ENCODE peak calls at places on chromosome 17, in five cellular contexts. G is colonic mucosa, A is mammary epithelial cell, X is K562, R is neural progenitor cell. U is an unnamed sample.

GRCh38 chr17:75683467-75684041 is 16.4 kb downstream of the SAP30BP start:
- DNase-seq in R (no peak), G (no peak), X (no peak), A (peak), U (no peak)

GRCh38 chr17:33370384-33370783 is 77.3 kb upstream of the ASIC2 start:
- DNase-seq in R (no peak), X (no peak), G (no peak), A (no peak), U (no peak)

GRCh38 chr17:78924481-78925151 is 571 bp downstream of the TIMP2 start:
- DNase-seq in G (peak), A (no peak), X (no peak), R (peak), U (peak)

GRCh38 chr17:32794533-32795246 is 82.2 kb downstream of the MYO1D start:
- DNase-seq in R (no peak), G (peak), X (peak), A (no peak), U (no peak)

GRCh38 chr17:3447625-3448024 is 14.0 kb upstream of the OR1E2 start:
- DNase-seq in G (no peak), R (peak), A (peak), X (peak), U (no peak)

GRCh38 chr17:29089601-29090044 is 46.7 kb downstream of the PIPOX start:
- DNase-seq in R (no peak), G (no peak), A (no peak), X (no peak), U (no peak)

GRCh38 chr17:53217311-53217710 is 605.4 kb upstream of the KIF2B start:
- DNase-seq in A (no peak), R (no peak), G (no peak), X (no peak), U (no peak)

GRCh38 chr17:31275126-31275525 is 21.9 kb downstream of the OMG start:
- DNase-seq in G (no peak), X (no peak), R (no peak), A (no peak), U (no peak)

GRCh38 chr17:70095455-70095854 is 20.4 kb downstream of the KCNJ16 start:
- DNase-seq in X (no peak), R (no peak), A (no peak), G (no peak), U (no peak)

GRCh38 chr17:80981929-80982425 is 9.7 kb upstream of the CHMP6 start:
- DNase-seq in X (no peak), R (no peak), G (no peak), A (no peak), U (no peak)

GRCh38 chr17:49235896-49236295 is 5.3 kb upstream of the PHOSPHO1 start:
- DNase-seq in R (no peak), A (no peak), X (no peak), G (no peak), U (no peak)

GRCh38 chr17:55157165-55157564 is 107.6 kb upstream of the HLF start:
- DNase-seq in X (no peak), A (peak), R (no peak), G (no peak), U (no peak)

GRCh38 chr17:28042657-28042720 is at the start of gene NLK:
- DNase-seq in X (no peak), A (no peak), G (no peak), R (no peak), U (no peak)

GRCh38 chr17:6465206-6466003 is 21.1 kb downstream of the PIMREG start:
- DNase-seq in R (no peak), G (no peak), A (no peak), X (no peak), U (no peak)

GRCh38 chr17:45345554-45346254 is 28.9 kb upstream of the MAP3K14 start:
- DNase-seq in R (no peak), G (no peak), X (peak), A (no peak), U (no peak)

GRCh38 chr17:44159519-44160210 is 10.8 kb upstream of the ASB16 start:
- DNase-seq in A (no peak), G (no peak), R (no peak), X (peak), U (no peak)

GRCh38 chr17:6145946-6146345 is 75.8 kb downstream of the WSCD1 start:
- DNase-seq in R (no peak), G (no peak), A (no peak), X (no peak), U (no peak)

GRCh38 chr17:48048321-48049140 is at the start of gene NFE2L1:
- DNase-seq in X (peak), R (no peak), G (peak), A (peak), U (peak)

GRCh38 chr17:48053758-48054237 is 5.6 kb downstream of the NFE2L1 start:
- DNase-seq in X (no peak), G (no peak), R (peak), A (no peak), U (no peak)

GRCh38 chr17:48052956-48053757 is 5.0 kb downstream of the NFE2L1 start:
- DNase-seq in X (no peak), G (peak), A (no peak), R (no peak), U (no peak)

GRCh38 chr17:48051706-48052486 is 3.7 kb downstream of the NFE2L1 start:
- DNase-seq in A (peak), G (peak), R (peak), X (no peak), U (no peak)

DNA sequence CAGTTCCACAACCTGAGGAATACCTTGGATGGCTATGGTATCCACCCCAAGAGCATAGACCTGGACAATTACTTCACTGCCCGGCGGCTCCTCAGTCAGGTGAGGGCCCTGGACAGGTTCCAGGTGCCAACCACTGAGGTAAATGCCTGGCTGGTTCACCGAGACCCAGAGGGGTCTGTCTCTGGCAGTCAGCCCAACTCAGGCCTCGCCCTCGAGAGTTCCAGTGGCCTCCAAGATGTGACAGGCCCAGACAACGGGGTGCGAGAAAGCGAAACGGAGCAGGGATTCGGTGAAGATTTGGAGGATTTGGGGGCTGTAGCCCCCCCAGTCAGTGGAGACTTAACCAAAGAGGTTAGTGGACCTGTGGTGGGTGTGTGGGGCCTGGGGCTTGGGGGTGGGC is 3.1 kb downstream of the NFE2L1 start:
- DNase-seq in R (no peak), X (no peak), G (no peak), A (peak), U (no peak)
- H3K9ac ChIP-seq in R (peak), X (peak), G (peak), A (peak), U (no peak)

DNA sequence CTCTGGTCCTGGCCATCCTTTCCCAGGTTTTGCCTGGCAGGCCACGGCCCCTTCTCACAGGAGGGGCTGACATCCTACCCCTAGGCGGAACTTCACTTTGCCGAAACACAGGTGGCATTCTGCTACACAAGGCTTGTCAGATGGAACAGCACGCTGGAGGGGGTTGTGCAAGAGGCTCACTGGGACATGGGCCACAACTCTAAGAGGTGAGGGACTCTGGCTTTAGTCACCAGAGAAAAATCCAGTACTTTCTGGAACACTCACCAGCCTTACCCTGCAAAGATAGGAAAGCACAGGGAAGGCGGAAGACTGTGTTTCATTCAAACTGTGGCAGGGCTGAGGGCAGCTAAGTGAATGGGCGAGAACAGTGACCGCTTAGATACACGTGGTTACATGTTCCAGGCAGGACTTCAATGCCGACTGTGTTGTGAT is 18.3 kb downstream of the CDC42EP4 start:
- DNase-seq in X (no peak), G (no peak), R (no peak), A (peak), U (no peak)
- H3K9ac ChIP-seq in X (no peak), G (no peak), R (no peak), A (no peak), U (no peak)

GRCh38 chr17:74546586-74546985 is 671 bp upstream of the CD300C start:
- DNase-seq in G (no peak), A (no peak), R (no peak), X (no peak), U (no peak)

GRCh38 chr17:74543406-74543805 is 2.5 kb downstream of the CD300C start:
- DNase-seq in A (no peak), X (no peak), G (no peak), R (no peak), U (no peak)

GRCh38 chr17:74543891-74544760 is 1.8 kb downstream of the CD300C start:
- DNase-seq in R (no peak), X (no peak), A (no peak), G (no peak), U (no peak)

GRCh38 chr17:74545456-74546230 is at the start of gene CD300C:
- DNase-seq in A (no peak), X (no peak), R (no peak), G (peak), U (no peak)

DNA sequence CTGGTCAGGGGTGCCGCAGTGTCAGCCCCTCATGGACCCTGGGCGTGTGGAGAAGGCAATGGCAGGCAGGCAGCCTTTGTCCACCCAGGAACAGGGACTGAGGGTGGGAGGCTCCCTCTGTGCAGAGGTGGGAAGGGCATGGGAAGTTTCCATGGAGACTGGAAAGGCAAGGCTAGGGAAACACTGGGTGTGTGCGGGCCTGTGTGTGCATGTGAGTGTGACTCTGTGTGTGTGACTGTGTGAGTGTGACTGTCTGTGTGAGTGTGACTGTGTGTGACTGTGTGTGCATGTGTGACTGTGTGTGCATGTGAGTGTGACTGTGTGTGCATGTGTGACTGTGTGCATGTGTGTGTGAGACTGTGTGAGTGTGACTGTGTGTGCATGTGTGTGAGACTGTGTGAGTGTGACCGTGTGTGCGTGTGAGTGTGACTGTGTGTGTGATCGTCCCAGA is 899 bp downstream of the CD300C start:
- DNase-seq in G (no peak), X (no peak), A (no peak), R (no peak), U (no peak)
- H3K9ac ChIP-seq in G (no peak), X (no peak), A (no peak), R (no peak), U (no peak)

GRCh38 chr17:51425793-51426192 is 165.4 kb downstream of the UTP18 start:
- DNase-seq in G (no peak), R (no peak), A (no peak), X (no peak), U (no peak)
- H3K9ac ChIP-seq in G (no peak), R (no peak), A (no peak), X (no peak), U (no peak)

GRCh38 chr17:63095879-63096278 is 129.8 kb downstream of the TANC2 start:
- DNase-seq in X (no peak), A (no peak), R (no peak), G (no peak), U (no peak)
- H3K9ac ChIP-seq in X (no peak), A (no peak), R (no peak), G (no peak), U (no peak)

GRCh38 chr17:77419547-77420475 is 279.0 kb downstream of the SEC14L1 start:
- DNase-seq in X (peak), A (no peak), R (peak), G (no peak), U (no peak)
- H3K9ac ChIP-seq in X (no peak), A (peak), R (no peak), G (peak), U (no peak)

U was measured in MM.1S.